ENCODE peak calls at places on chromosome 19, in eight cellular contexts. D, K, X, Z, G, Q, R and O are unnamed samples.

GRCh38 chr19:8988204-8988603 is 22.0 kb downstream of the MUC16 start:
- DNase-seq in Q (no peak), D (no peak), K (no peak), Z (no peak), G (no peak), R (no peak), X (no peak), O (no peak)

GRCh38 chr19:8526345-8527062 is 12.5 kb upstream of the ZNF414 start:
- DNase-seq in Z (no peak), G (peak; percentile 94), R (no peak), X (peak; percentile 94), Q (peak; percentile 91), D (peak; percentile 94), K (peak; percentile 90), O (peak; percentile 69)

GRCh38 chr19:3162418-3163229 is 15.9 kb upstream of the S1PR4 start:
- DNase-seq in D (no peak), G (peak; percentile 67), K (no peak), Z (no peak), R (no peak), Q (no peak), X (no peak), O (peak; percentile 45)

GRCh38 chr19:29610574-29611271 is 4.6 kb downstream of the POP4 start:
- DNase-seq in Z (peak; percentile 47), X (peak; percentile 90), Q (peak; percentile 79), G (peak; percentile 81), R (peak; percentile 77), D (peak; percentile 86), K (peak; percentile 79), O (peak; percentile 82)

GRCh38 chr19:49094505-49095482 is 9.5 kb downstream of the SNRNP70 start:
- DNase-seq in K (no peak), G (no peak), Z (no peak), R (no peak), X (no peak), D (no peak), Q (no peak), O (no peak)

GRCh38 chr19:18587561-18587960 is 1.0 kb upstream of the REX1BD start:
- DNase-seq in K (no peak), Z (no peak), R (no peak), Q (no peak), D (no peak), X (no peak), G (no peak), O (no peak)

GRCh38 chr19:16444273-16444597 is 27.5 kb downstream of the EPS15L1 start:
- DNase-seq in X (no peak), R (no peak), K (no peak), Q (no peak), Z (no peak), D (no peak), G (no peak), O (no peak)

GRCh38 chr19:40314646-40315045 is 29.5 kb upstream of the AKT2 start:
- DNase-seq in D (no peak), X (no peak), Q (no peak), R (no peak), Z (no peak), G (no peak), K (no peak), O (peak; percentile 16)

GRCh38 chr19:37506387-37507166 is at the start of gene ZNF793:
- DNase-seq in R (peak; percentile 53), D (peak; percentile 84), Z (peak; percentile 39), G (peak; percentile 79), K (peak; percentile 66), X (peak; percentile 83), Q (peak; percentile 87), O (peak; percentile 90)

GRCh38 chr19:49106648-49107135 is 7.5 kb upstream of the LIN7B start:
- DNase-seq in Z (no peak), K (no peak), D (no peak), G (peak; percentile 78), Q (no peak), R (peak; percentile 42), X (no peak), O (peak; percentile 85)

GRCh38 chr19:42657551-42657950 is 62.8 kb upstream of the CEACAM8 start:
- DNase-seq in Z (no peak), X (no peak), D (no peak), Q (no peak), G (no peak), K (no peak), R (no peak), O (peak; percentile 22)

GRCh38 chr19:55116232-55117062 is 990 bp downstream of the PPP1R12C start:
- DNase-seq in G (no peak), Z (no peak), K (peak; percentile 69), D (peak; percentile 73), X (no peak), R (no peak), Q (peak; percentile 40), O (peak; percentile 47)

GRCh38 chr19:7505682-7506384 is 10.1 kb upstream of the ZNF358 start:
- DNase-seq in X (no peak), K (no peak), Z (no peak), G (no peak), D (no peak), Q (no peak), R (no peak), O (no peak)

GRCh38 chr19:4197625-4198466 is 15.4 kb downstream of the ANKRD24 start:
- DNase-seq in D (no peak), Z (no peak), X (no peak), Q (no peak), G (no peak), K (no peak), R (no peak), O (no peak)

DNA sequence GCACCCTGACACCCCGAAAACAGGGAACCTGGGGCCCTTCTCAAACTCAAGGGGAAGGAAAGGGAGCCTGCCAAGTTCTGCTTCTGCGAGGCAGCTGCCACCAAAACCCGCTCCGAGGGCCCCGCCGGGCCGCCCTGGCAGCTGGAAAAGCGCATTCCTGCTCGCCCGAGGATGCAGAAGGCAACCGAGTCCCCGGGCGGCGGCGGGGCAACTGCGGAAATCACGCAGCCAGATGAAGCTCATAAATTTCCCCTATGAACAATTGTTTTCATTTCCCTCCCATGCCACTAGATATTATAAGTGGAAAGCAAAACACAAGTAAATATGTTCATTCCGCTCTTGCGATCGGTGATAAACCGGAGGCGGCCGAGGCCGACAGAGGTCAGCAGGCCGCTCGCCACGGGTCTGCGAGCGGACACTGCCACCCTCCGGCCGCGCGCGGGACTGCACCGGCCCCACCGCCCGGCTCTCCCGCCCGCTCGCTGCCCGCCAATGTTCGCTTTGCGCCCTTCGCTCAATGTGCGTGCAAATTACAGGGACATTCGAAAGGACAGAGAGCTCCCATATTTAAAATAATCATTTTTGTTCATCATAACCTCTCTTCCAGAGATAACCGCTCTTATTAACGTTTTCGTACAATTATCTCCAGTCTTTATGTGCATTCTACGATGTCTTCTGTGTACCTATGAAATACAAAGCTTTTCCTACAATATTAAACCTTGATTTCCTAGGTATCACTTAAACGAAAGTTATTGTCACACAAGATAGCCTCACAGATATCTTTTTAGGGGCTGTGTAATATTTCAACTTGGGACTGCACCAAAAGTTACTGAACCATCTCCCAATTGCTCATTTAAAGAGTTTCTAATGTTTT is 120.8 kb upstream of the ZNF507 start:
- DNase-seq in Q (peak; percentile 23), K (no peak), D (peak; percentile 40), R (peak; percentile 15), G (peak; percentile 82), Z (no peak), X (no peak), O (peak; percentile 37)
- H3K4me3 ChIP-seq in Q (no peak overlapping the region), K (no peak overlapping the region), D (no peak overlapping the region), R (peak overlapping the region; percentile 24), G (peak overlapping the region; percentile 30), Z (no peak overlapping the region), X (peak overlapping the region; percentile 16), O (no peak overlapping the region)

DNA sequence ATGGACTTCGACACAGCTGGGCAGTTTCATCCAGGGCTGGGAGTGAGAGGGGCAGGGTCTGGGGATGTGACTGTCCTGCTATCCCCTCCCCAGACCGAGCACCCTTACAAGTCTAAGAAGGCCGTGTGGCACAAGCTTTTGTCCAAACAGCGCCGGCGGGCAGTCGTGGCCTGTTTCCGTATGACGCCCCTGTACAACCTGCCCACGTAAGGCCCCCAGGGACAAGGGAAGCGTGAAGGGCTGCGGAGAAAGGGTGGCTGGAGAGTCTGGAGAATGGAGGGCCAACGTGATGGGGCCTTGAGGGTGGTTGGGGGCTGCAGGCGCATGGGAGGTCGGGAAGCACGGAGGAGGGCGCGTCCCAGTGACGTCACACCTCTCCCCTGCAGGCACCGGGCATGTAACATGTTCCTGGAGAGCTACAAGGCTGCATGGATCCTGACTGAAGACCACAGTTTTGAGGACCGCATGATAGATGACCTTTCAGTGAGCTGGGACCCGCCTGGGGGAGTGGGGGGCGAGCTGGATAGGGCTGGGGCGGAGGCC is 89.5 kb downstream of the MAP4K1 start:
- DNase-seq in R (no peak), Q (no peak), X (no peak), G (no peak), Z (no peak), D (no peak), K (no peak), O (no peak)
- TF ChIP-seq CTCF in R (no peak), Q (no peak), X (no peak), G (no peak), Z (no peak), D (no peak), K (no peak), O (no peak)

GRCh38 chr19:14112051-14112808 is 5.3 kb downstream of the PRKACA start:
- DNase-seq in K (no peak), G (no peak), Q (no peak), X (no peak), R (no peak), Z (no peak), D (no peak), O (no peak)

GRCh38 chr19:14114439-14114838 is 3.1 kb downstream of the PRKACA start:
- DNase-seq in X (no peak), G (no peak), K (no peak), Z (no peak), R (no peak), Q (no peak), D (no peak), O (no peak)

GRCh38 chr19:14112809-14113385 is 4.7 kb downstream of the PRKACA start:
- DNase-seq in R (no peak), K (no peak), G (no peak), X (no peak), Q (no peak), Z (no peak), D (no peak), O (no peak)

GRCh38 chr19:14114854-14115253 is 2.7 kb downstream of the PRKACA start:
- DNase-seq in G (peak; percentile 80), Z (no peak), D (no peak), R (no peak), Q (no peak), K (no peak), X (no peak), O (peak; percentile 34)

GRCh38 chr19:14113762-14114414 is 3.7 kb downstream of the PRKACA start:
- DNase-seq in Z (no peak), G (peak; percentile 76), X (no peak), Q (no peak), K (no peak), D (no peak), R (no peak), O (no peak)
- H3K4me3 ChIP-seq in Z (no peak overlapping the region), G (no peak overlapping the region), X (no peak overlapping the region), Q (no peak overlapping the region), K (no peak overlapping the region), D (no peak overlapping the region), R (no peak overlapping the region), O (no peak overlapping the region)

DNA sequence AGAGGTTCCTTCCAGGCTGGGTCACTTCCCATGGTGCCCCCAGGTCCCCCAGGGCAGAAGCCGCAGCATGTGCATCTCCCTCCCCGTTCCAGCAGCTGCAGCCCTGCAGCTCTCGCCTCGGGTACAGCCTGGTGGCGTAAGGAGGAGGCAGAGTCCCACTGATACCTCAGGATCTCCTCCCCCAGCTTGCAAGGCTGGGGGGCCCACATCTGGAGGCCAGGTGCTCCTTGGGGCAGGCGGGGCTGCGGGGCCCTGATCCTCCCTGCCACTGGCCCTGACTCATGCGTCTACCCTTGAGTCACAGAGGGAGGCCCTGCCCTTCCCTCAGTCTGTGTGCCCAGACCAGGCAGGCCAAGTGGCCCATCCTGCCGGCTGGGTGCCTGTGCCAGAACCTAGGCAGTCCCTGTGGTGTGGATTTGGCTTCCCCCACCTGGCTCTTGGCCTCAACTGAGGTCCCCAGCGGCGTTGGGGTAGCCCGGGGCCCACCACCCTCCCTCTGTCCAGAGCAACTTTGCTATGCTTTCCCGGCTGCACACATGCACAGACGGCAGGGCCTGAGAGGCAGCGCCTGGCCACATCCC is 12.8 kb downstream of the YIPF2 start:
- DNase-seq in Z (peak; percentile 63), R (no peak), K (peak; percentile 35), Q (no peak), G (no peak), D (no peak), X (peak; percentile 90), O (peak; percentile 81)
- TF ChIP-seq CTCF in Z (peak; percentile 59), R (no peak), K (no peak), Q (no peak), G (no peak), D (peak; percentile 27), X (no peak), O (no peak)